ENCODE peak calls at places on chromosomes 6 and 20, in ten cellular contexts. J is SK-N-SH; Z is fibroblast of lung; N is OCI-LY7; V is suprapubic skin; H is neuronal stem cell; E is body of pancreas; W is kidney; Q is CD8-positive, alpha-beta T cell; K is ovary. Y is an unnamed sample. For H3K4me1, the result is how much of the 10 kb centered on the place peaks cover.

GRCh38 chr20:32727663-32728062 is 15.6 kb downstream of the COMMD7 start:
- DNase-seq in Q (no peak), W (no peak), V (no peak), H (no peak), N (no peak), E (no peak), Z (peak), K (no peak), J (no peak), Y (peak)

GRCh38 chr20:49545572-49545971 is 22.4 kb downstream of the PTGIS start:
- DNase-seq in Z (no peak), H (no peak), J (no peak), K (no peak), Q (no peak), N (peak), E (no peak), V (peak), W (no peak), Y (no peak)

GRCh38 chr6:78605909-78606446 is 261.4 kb upstream of the IRAK1BP1 start:
- DNase-seq in J (no peak), N (no peak), Z (peak), H (no peak), Q (no peak), K (no peak), E (no peak), W (no peak), V (no peak), Y (no peak)

GRCh38 chr20:48143435-48144081 is 358.3 kb upstream of the SULF2 start:
- DNase-seq in Q (no peak), H (no peak), E (no peak), Z (no peak), V (no peak), N (no peak), K (no peak), J (no peak), W (no peak), Y (no peak)

GRCh38 chr6:37279366-37280134 is 21.6 kb upstream of the TMEM217 start:
- DNase-seq in E (peak), H (no peak), W (no peak), Z (peak), Q (no peak), J (no peak), V (no peak), K (no peak), N (no peak), Y (no peak)

GRCh38 chr6:13445005-13445743 is 42.2 kb downstream of the GFOD1 start:
- DNase-seq in W (peak), Z (peak), K (peak), J (peak), H (no peak), Q (peak), N (no peak), V (no peak), E (peak), Y (peak)

GRCh38 chr20:21632031-21632430 is 73.4 kb upstream of the PAX1 start:
- DNase-seq in V (no peak), J (no peak), E (no peak), H (no peak), Z (no peak), K (no peak), N (no peak), Q (no peak), W (no peak), Y (no peak)

GRCh38 chr6:71321344-71321743 is 32.7 kb downstream of the OGFRL1 start:
- DNase-seq in V (no peak), Q (no peak), H (no peak), J (no peak), N (no peak), W (no peak), E (peak), K (no peak), Z (peak), Y (no peak)

GRCh38 chr6:145028144-145028818 is 707.0 kb downstream of the EPM2A start:
- DNase-seq in E (peak), K (no peak), N (peak), H (no peak), W (no peak), Z (peak), Q (no peak), V (no peak), J (peak), Y (no peak)

GRCh38 chr6:159833556-159833955 is 33.5 kb downstream of the PNLDC1 start:
- DNase-seq in K (no peak), W (no peak), E (no peak), H (no peak), J (no peak), Z (no peak), N (no peak), V (no peak), Q (no peak), Y (no peak)

GRCh38 chr6:15026832-15027231 is 219.0 kb upstream of the JARID2 start:
- DNase-seq in N (no peak), J (peak), E (peak), H (no peak), Z (peak), Q (no peak), W (no peak), V (no peak), K (no peak), Y (no peak)

GRCh38 chr6:43724914-43725642 is 37.5 kb upstream of the MRPS18A start:
- DNase-seq in N (peak), H (no peak), Z (peak), Q (peak), V (peak), W (peak), J (no peak), K (peak), E (peak), Y (peak)

GRCh38 chr20:2385496-2385895 is 4.8 kb downstream of the TGM6 start:
- DNase-seq in J (no peak), N (no peak), Q (no peak), W (no peak), K (no peak), V (no peak), Z (no peak), H (no peak), E (no peak), Y (no peak)

GRCh38 chr20:44941292-44941691 is 18.9 kb downstream of the TOMM34 start:
- DNase-seq in N (no peak), J (no peak), Q (no peak), W (no peak), Z (no peak), V (no peak), K (no peak), H (no peak), E (no peak), Y (no peak)

GRCh38 chr6:148868314-148868713 is 121.5 kb downstream of the UST start:
- DNase-seq in N (no peak), J (no peak), E (no peak), W (no peak), V (no peak), Q (no peak), K (no peak), H (no peak), Z (peak), Y (no peak)

GRCh38 chr20:36541227-36542018 is at the start of gene MYL9:
- DNase-seq in Q (no peak), N (no peak), V (peak), H (peak), Z (peak), W (peak), E (peak), K (peak), J (no peak), Y (peak)

GRCh38 chr6:142412241-142412640 is 110.4 kb downstream of the ADGRG6 start:
- DNase-seq in Q (no peak), Z (no peak), V (no peak), J (no peak), W (no peak), E (no peak), N (no peak), K (no peak), H (no peak), Y (no peak)
- H3K4me1 ChIP-seq in Q (under half), Z (under half), V (under half), J (under half), W (under half), E (under half), N (under half), K (under half), H (under half), Y (under half)

DNA sequence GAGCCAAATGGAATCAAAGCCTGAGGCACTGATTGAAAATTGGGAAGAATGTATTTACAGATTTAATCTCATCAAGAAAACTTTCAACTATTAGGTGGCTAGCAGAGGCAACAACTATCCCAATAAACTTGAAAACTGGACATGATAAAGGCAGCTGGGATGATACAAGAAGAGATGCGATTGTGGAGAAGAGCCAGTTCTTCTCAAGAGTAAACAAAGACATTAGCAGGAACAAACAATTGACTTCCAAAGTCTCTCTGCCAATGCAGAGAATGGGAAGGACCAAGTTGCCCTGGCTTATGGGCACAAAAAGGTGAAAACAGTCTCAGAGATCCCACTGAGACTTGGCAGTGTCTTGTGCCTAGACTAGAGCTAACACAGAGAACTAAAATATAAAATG is 132.4 kb downstream of the SOBP start:
- DNase-seq in V (no peak), N (no peak), Q (no peak), J (no peak), H (no peak), Z (no peak), W (no peak), K (no peak), E (no peak), Y (no peak)
- H3K4me1 ChIP-seq in V (under half), N (half or more), Q (under half), J (half or more), H (under half), Z (under half), W (under half), K (under half), E (under half), Y (under half)

GRCh38 chr6:170276369-170277057 is 14.4 kb downstream of the DLL1 start:
- DNase-seq in K (peak), J (no peak), W (peak), Q (no peak), Z (peak), E (peak), H (no peak), N (no peak), V (no peak), Y (peak)
- H3K4me1 ChIP-seq in K (under half), J (under half), W (under half), Q (half or more), Z (under half), E (under half), H (under half), N (under half), V (under half), Y (under half)

DNA sequence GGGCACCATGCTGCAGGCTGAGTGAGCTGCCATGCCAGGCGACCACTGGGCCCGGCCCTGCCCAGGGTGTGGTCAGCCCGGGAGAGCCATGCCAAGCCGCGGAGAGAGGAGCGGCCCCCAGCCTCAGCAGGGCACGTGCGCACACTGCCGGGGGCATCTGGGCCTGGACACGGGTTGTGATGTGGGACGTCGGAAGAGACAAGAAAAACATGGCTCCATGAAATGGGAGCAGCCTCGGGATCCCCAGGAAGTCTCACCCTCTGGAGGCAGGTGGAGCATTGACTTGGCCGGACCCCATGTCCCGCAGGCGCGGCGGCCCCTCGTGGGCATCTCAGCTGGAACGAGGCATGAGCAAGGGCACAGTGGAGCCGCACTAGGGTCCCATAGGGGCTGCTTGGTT is 16.8 kb upstream of the SLCO4A1 start:
- DNase-seq in K (no peak), Q (no peak), W (peak), N (no peak), V (no peak), J (no peak), H (no peak), Z (no peak), E (no peak), Y (no peak)
- H3K4me1 ChIP-seq in K (under half), Q (under half), W (under half), N (half or more), V (half or more), J (under half), H (under half), Z (under half), E (under half), Y (under half)

GRCh38 chr20:10652660-10653191 is 21.1 kb downstream of the JAG1 start:
- DNase-seq in H (no peak), J (no peak), K (no peak), Z (no peak), N (no peak), E (peak), V (no peak), Q (no peak), W (no peak), Y (no peak)
- H3K4me1 ChIP-seq in H (half or more), J (under half), K (under half), Z (under half), N (under half), E (half or more), V (half or more), Q (under half), W (under half), Y (half or more)

DNA sequence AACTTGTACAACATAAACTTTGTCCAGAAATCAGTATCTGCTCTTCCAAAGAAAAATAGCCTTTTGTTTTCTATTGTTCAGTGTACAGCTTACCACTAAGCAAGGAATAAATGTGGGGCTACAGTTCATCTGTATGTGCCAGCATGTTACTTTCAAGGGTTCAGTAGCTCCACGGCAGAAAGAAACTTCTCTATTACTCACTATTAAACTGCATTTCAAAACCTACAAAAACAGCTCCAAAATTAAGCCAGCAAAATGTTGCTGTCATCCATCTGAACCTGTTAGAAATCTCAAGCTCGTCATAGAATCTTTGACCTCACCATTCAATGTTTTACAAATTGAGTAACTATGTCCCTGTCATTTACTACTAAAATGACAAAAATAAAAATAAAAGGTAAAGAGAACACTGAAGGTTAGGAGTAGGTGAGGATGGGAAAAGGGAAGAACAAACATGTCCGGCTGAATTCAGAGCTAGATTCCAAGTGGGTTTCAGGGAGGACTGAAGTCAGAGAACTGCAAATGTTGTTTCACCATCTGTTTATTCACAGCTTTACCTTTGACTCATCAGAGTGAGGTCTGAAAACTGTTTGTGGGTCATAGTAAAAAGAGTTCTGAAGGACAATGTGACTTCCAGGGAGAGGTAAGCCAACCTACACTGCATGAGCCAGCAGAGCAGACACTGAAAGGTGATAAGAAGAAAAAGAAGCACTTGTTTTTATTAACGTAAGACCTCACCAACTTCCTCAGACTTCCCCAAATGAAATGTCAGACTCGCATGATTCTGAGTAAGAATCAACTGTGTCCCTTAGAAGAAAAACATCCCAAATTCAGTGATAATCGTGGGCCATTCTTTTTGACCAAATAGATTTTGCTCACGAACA is 62.0 kb downstream of the ATXN1 start:
- DNase-seq in Z (no peak), N (no peak), V (no peak), H (no peak), W (no peak), K (no peak), E (no peak), J (no peak), Q (peak), Y (no peak)
- H3K4me1 ChIP-seq in Z (under half), N (under half), V (under half), H (under half), W (under half), K (under half), E (under half), J (under half), Q (under half), Y (under half)

Y was measured in heart left ventricle.